ENCODE peak calls at places on chromosomes 5 and 9, in five cellular contexts. R is body of pancreas, C is spleen, U is PC-9, N is fibroblast of mammary gland. B is an unnamed sample.

GRCh38 chr9:99666571-99666970 is 155.1 kb upstream of the NR4A3 start:
- DNase-seq in N (peak), C (no peak), R (no peak), U (no peak), B (no peak)

GRCh38 chr9:94922691-94923107 is 196.2 kb downstream of the AOPEP start:
- DNase-seq in N (peak), U (peak), R (no peak), C (no peak), B (peak)

GRCh38 chr5:9927106-9927505 is 297.0 kb upstream of the TAS2R1 start:
- DNase-seq in R (no peak), U (no peak), C (no peak), N (no peak), B (peak)

GRCh38 chr5:8601831-8602354 is 732.9 kb downstream of the MTRR start:
- DNase-seq in R (no peak), C (no peak), N (no peak), U (no peak), B (no peak)

GRCh38 chr9:125985998-125986655 is 239.0 kb downstream of the PBX3 start:
- DNase-seq in R (no peak), C (no peak), U (no peak), N (no peak), B (no peak)

GRCh38 chr5:82918311-82919031 is 158.7 kb downstream of the TMEM167A start:
- DNase-seq in C (no peak), R (no peak), N (peak), U (no peak), B (no peak)

GRCh38 chr9:90379771-90380170 is 262.9 kb downstream of the DIRAS2 start:
- DNase-seq in R (no peak), U (no peak), C (no peak), N (no peak), B (no peak)

GRCh38 chr9:136095028-136095494 is at the start of gene NACC2:
- DNase-seq in R (peak), C (peak), N (peak), U (no peak), B (peak)

GRCh38 chr5:76544268-76544926 is 78.8 kb downstream of the F2RL2 start:
- DNase-seq in N (peak), C (no peak), R (peak), U (no peak), B (peak)

GRCh38 chr9:76725181-76725580 is 39.1 kb upstream of the PCA3 start:
- DNase-seq in R (no peak), N (no peak), C (no peak), U (no peak), B (no peak)

GRCh38 chr5:171307843-171308452 is 1.1 kb upstream of the TLX3 start:
- DNase-seq in R (no peak), U (no peak), C (no peak), N (no peak), B (no peak)

GRCh38 chr9:35937227-35937626 is 20.7 kb downstream of the OR2S2 start:
- DNase-seq in R (no peak), C (no peak), U (no peak), N (no peak), B (no peak)

GRCh38 chr9:33921967-33922895 is 105.3 kb downstream of the UBE2R2 start:
- DNase-seq in R (no peak), N (peak), U (no peak), C (peak), B (peak)

GRCh38 chr5:171122372-171122771 is 186.7 kb upstream of the TLX3 start:
- DNase-seq in U (no peak), R (peak), C (no peak), N (no peak), B (peak)

GRCh38 chr5:57960569-57960968 is 478.0 kb upstream of the ACTBL2 start:
- DNase-seq in N (no peak), C (no peak), R (no peak), U (no peak), B (no peak)

GRCh38 chr5:6377121-6377520 is 1.2 kb downstream of the MED10 start:
- DNase-seq in U (no peak), R (no peak), C (no peak), N (peak), B (no peak)

GRCh38 chr9:14347408-14348224 is 33.7 kb upstream of the NFIB start:
- DNase-seq in N (no peak), R (peak), U (no peak), C (no peak), B (peak)

GRCh38 chr9:127930298-127931091 is at the start of gene PIP5KL1:
- DNase-seq in R (peak), C (peak), U (peak), N (peak), B (peak)

GRCh38 chr5:114223866-114224265 is 138.0 kb upstream of the KCNN2 start:
- DNase-seq in N (peak), U (no peak), C (no peak), R (peak), B (peak)

GRCh38 chr9:5553211-5553610 is 42.9 kb downstream of the PDCD1LG2 start:
- DNase-seq in C (no peak), N (peak), U (no peak), R (no peak), B (peak)

GRCh38 chr5:87394407-87394806 is 18.3 kb downstream of the CCNH start:
- DNase-seq in N (peak), C (no peak), U (peak), R (no peak), B (peak)

GRCh38 chr5:75152861-75153260 is 83.8 kb downstream of the ANKRD31 start:
- DNase-seq in U (peak), C (no peak), R (peak), N (peak), B (peak)

GRCh38 chr5:80125022-80125961 is 90.1 kb downstream of the THBS4 start:
- DNase-seq in N (no peak), U (no peak), R (no peak), C (no peak), B (no peak)

GRCh38 chr5:133370904-133371303 is 241.4 kb downstream of the FSTL4 start:
- DNase-seq in R (no peak), N (no peak), U (no peak), C (no peak), B (no peak)

GRCh38 chr5:134007581-134008256 is 2.9 kb upstream of the VDAC1 start:
- DNase-seq in N (peak), U (no peak), C (peak), R (no peak), B (no peak)

GRCh38 chr5:119200795-119201194 is 129.9 kb downstream of the DMXL1 start:
- DNase-seq in R (no peak), C (no peak), U (no peak), N (no peak), B (no peak)

GRCh38 chr9:90142580-90142979 is 500.0 kb downstream of the DIRAS2 start:
- DNase-seq in U (no peak), N (peak), R (peak), C (no peak), B (peak)

GRCh38 chr9:107645464-107645833 is 155.9 kb upstream of the KLF4 start:
- DNase-seq in N (no peak), U (no peak), R (no peak), C (no peak), B (no peak)

GRCh38 chr9:83511051-83511450 is 27.1 kb downstream of the FRMD3 start:
- DNase-seq in C (no peak), R (no peak), U (peak), N (peak), B (peak)

GRCh38 chr9:71822455-71822854 is 54.1 kb upstream of the CEMIP2 start:
- DNase-seq in C (no peak), N (no peak), R (no peak), U (no peak), B (no peak)

GRCh38 chr9:89375181-89375760 is 57.0 kb downstream of the SECISBP2 start:
- DNase-seq in U (no peak), R (peak), C (peak), N (no peak), B (no peak)

GRCh38 chr5:132474881-132475511 is 15.6 kb downstream of the IRF1 start:
- DNase-seq in C (peak), N (no peak), U (no peak), R (no peak), B (no peak)

GRCh38 chr5:44862808-44863207 is 54.1 kb downstream of the MRPS30 start:
- DNase-seq in R (no peak), N (peak), C (no peak), U (peak), B (peak)

GRCh38 chr5:96117863-96118651 is 156.4 kb upstream of the ELL2 start:
- DNase-seq in C (no peak), U (no peak), N (peak), R (no peak), B (peak)

GRCh38 chr5:137395011-137395755 is 103.9 kb downstream of the SPOCK1 start:
- DNase-seq in N (peak), C (no peak), U (peak), R (no peak), B (peak)

GRCh38 chr9:106286249-106286648 is 576.7 kb upstream of the ZNF462 start:
- DNase-seq in R (no peak), C (no peak), U (no peak), N (peak), B (peak)

GRCh38 chr5:1732955-1733354 is 66.7 kb downstream of the MRPL36 start:
- DNase-seq in R (no peak), U (no peak), C (peak), N (no peak), B (no peak)

GRCh38 chr5:1734271-1734907 is 65.2 kb downstream of the MRPL36 start:
- DNase-seq in U (no peak), C (no peak), N (no peak), R (no peak), B (no peak)

GRCh38 chr5:1732238-1732880 is 67.3 kb downstream of the MRPL36 start:
- DNase-seq in N (no peak), C (peak), R (no peak), U (no peak), B (no peak)

GRCh38 chr5:1734908-1735289 is 64.7 kb downstream of the MRPL36 start:
- DNase-seq in N (no peak), U (no peak), R (no peak), C (no peak), B (no peak)

DNA sequence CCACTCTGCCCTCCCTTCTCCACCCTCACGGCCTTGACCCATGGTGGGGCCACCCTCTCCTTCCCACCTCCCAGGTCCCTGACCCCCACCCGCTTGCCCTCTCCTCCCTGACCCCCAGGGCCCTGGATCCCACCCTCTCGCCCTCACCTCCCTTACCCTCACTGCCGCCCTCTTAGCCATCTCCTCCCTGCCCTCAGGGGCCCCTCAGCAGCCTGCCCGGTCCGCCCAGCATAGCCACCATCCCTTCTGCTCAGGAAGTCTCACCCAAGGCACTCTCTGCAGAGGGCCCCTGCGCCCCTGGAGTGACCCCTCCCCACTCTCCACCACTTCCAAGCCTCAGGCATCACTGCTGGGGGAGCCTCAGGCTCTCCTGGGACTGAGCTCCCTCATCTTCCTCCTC is 66.3 kb downstream of the MRPL36 start:
- DNase-seq in R (no peak), C (no peak), U (no peak), N (no peak), B (no peak)
- H3K4me3 ChIP-seq in R (no peak), C (no peak), U (no peak), N (no peak), B (no peak)

GRCh38 chr9:16640649-16641048 is 229.8 kb downstream of the BNC2 start:
- DNase-seq in U (no peak), R (no peak), C (no peak), N (no peak), B (no peak)
- TF ChIP-seq CTCF in U (no peak), R (peak), C (no peak), N (peak), B (no peak)

GRCh38 chr5:111741270-111741669 is 15.7 kb downstream of the NREP start:
- DNase-seq in R (no peak), C (no peak), U (no peak), N (peak), B (peak)

GRCh38 chr5:111735829-111736228 is 21.2 kb downstream of the NREP start:
- DNase-seq in U (no peak), C (no peak), R (peak), N (peak), B (peak)

GRCh38 chr5:111737716-111738115 is 19.3 kb downstream of the NREP start:
- DNase-seq in C (no peak), N (peak), U (no peak), R (no peak), B (no peak)

GRCh38 chr5:111739423-111739822 is 17.6 kb downstream of the NREP start:
- DNase-seq in R (no peak), N (no peak), U (no peak), C (no peak), B (no peak)

GRCh38 chr5:111738118-111738517 is 18.9 kb downstream of the NREP start:
- DNase-seq in U (no peak), C (no peak), R (no peak), N (peak), B (no peak)
- H3K4me3 ChIP-seq in U (no peak), C (no peak), R (no peak), N (no peak), B (no peak)

GRCh38 chr9:22446950-22447606 is 454 bp downstream of the DMRTA1 start:
- DNase-seq in R (peak), N (peak), U (peak), C (peak), B (peak)
- TF ChIP-seq CTCF in R (no peak), N (no peak), U (no peak), C (no peak), B (peak)

DNA sequence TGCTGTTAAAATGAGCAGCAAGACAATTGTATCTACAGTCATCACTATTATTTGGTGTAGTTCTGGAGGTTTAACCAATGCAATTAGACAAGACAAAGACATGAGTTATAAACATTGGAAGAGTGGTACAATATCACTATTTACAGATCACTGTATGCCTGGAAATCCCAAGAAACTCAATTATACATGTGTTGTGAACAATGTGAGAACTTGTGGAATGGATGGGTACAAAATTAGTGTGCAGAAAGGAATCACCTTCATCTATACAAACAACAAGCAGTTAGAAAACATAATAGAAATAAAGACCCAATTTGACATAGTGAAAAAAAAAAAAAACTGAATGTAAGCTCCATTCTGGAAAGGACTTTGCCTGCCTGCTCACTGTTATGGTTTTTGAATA is 12.4 kb upstream of the CCDC112 start:
- DNase-seq in C (no peak), U (no peak), R (no peak), N (no peak), B (no peak)
- H3K4me3 ChIP-seq in C (no peak), U (no peak), R (no peak), N (no peak), B (no peak)

GRCh38 chr9:68999393-69000105 is 14.4 kb downstream of the PRKACG start:
- DNase-seq in C (peak), N (peak), R (peak), U (no peak), B (peak)
- TF ChIP-seq CTCF in C (peak), N (peak), R (peak), U (peak), B (peak)